ENCODE peak calls at places on chromosome 4, in five cellular contexts. B is neural crest cell, I is heart left ventricle, S is breast epithelium, Y is cardiac fibroblast. C is an unnamed sample.

GRCh38 chr4:4227510-4228355 is 1.0 kb upstream of the OTOP1 start:
- DNase-seq in B (no peak), I (no peak), S (no peak), Y (no peak), C (no peak)

GRCh38 chr4:13524504-13525243 is 19.6 kb downstream of the NKX3-2 start:
- DNase-seq in B (no peak), Y (peak), S (no peak), I (no peak), C (peak)

GRCh38 chr4:86160423-86160822 is 199.4 kb downstream of the MAPK10 start:
- DNase-seq in B (no peak), Y (peak), S (no peak), I (no peak), C (no peak)

GRCh38 chr4:5815641-5816040 is 77.2 kb downstream of the CRMP1 start:
- DNase-seq in B (no peak), S (no peak), I (no peak), Y (no peak), C (no peak)

GRCh38 chr4:11599044-11599443 is 170.3 kb upstream of the HS3ST1 start:
- DNase-seq in B (no peak), I (no peak), S (no peak), Y (no peak), C (no peak)

GRCh38 chr4:115424852-115425251 is 311.4 kb upstream of the NDST4 start:
- DNase-seq in I (no peak), B (no peak), S (no peak), Y (no peak), C (no peak)

GRCh38 chr4:91471280-91471679 is 832.5 kb upstream of the GRID2 start:
- DNase-seq in B (no peak), Y (no peak), I (no peak), S (no peak), C (peak)

GRCh38 chr4:144906181-144906895 is 191.7 kb downstream of the ANAPC10 start:
- DNase-seq in S (no peak), I (no peak), B (no peak), Y (peak), C (no peak)

GRCh38 chr4:37882665-37883296 is 8.1 kb upstream of the TBC1D1 start:
- DNase-seq in Y (no peak), B (no peak), S (no peak), I (no peak), C (no peak)

GRCh38 chr4:119016636-119017035 is 119.0 kb upstream of the MYOZ2 start:
- DNase-seq in Y (peak), I (no peak), B (no peak), S (no peak), C (no peak)

GRCh38 chr4:65943076-65943475 is 272.8 kb upstream of the EPHA5 start:
- DNase-seq in S (no peak), B (no peak), I (no peak), Y (peak), C (no peak)

GRCh38 chr4:2537011-2537830 is 774 bp downstream of the FAM193A start:
- DNase-seq in Y (peak), B (peak), I (peak), S (peak), C (peak)

GRCh38 chr4:176123710-176124407 is 58.2 kb downstream of the WDR17 start:
- DNase-seq in S (no peak), B (no peak), Y (peak), I (no peak), C (no peak)

GRCh38 chr4:56055027-56055976 is 106.6 kb downstream of the CEP135 start:
- DNase-seq in I (no peak), Y (no peak), B (no peak), S (no peak), C (no peak)

GRCh38 chr4:83255584-83255983 is 29.0 kb downstream of the COQ2 start:
- DNase-seq in B (no peak), S (no peak), I (no peak), Y (peak), C (no peak)

GRCh38 chr4:10584042-10584441 is 100.5 kb downstream of the CLNK start:
- DNase-seq in B (no peak), Y (peak), I (no peak), S (no peak), C (no peak)

GRCh38 chr4:47050986-47051725 is 19.8 kb downstream of the GABRB1 start:
- DNase-seq in B (no peak), I (no peak), Y (no peak), S (no peak), C (no peak)

GRCh38 chr4:6855692-6856297 is 53.8 kb upstream of the TBC1D14 start:
- DNase-seq in Y (peak), I (no peak), S (no peak), B (no peak), C (no peak)

GRCh38 chr4:148170408-148171385 is 271.5 kb downstream of the NR3C2 start:
- DNase-seq in Y (no peak), S (no peak), B (no peak), I (no peak), C (no peak)

GRCh38 chr4:130183096-130183495 is 1087.1 kb downstream of the C4orf33 start:
- DNase-seq in I (no peak), Y (no peak), B (no peak), S (no peak), C (no peak)

GRCh38 chr4:30744957-30745640 is 24.9 kb downstream of the PCDH7 start:
- DNase-seq in Y (peak), S (no peak), I (no peak), B (no peak), C (no peak)

GRCh38 chr4:132572210-132572609 is 576.9 kb upstream of the PCDH10 start:
- DNase-seq in B (no peak), S (no peak), Y (peak), I (no peak), C (no peak)

GRCh38 chr4:81470456-81471327 is 1.0 kb downstream of the RASGEF1B start:
- DNase-seq in I (peak), S (peak), Y (peak), B (no peak), C (peak)

DNA sequence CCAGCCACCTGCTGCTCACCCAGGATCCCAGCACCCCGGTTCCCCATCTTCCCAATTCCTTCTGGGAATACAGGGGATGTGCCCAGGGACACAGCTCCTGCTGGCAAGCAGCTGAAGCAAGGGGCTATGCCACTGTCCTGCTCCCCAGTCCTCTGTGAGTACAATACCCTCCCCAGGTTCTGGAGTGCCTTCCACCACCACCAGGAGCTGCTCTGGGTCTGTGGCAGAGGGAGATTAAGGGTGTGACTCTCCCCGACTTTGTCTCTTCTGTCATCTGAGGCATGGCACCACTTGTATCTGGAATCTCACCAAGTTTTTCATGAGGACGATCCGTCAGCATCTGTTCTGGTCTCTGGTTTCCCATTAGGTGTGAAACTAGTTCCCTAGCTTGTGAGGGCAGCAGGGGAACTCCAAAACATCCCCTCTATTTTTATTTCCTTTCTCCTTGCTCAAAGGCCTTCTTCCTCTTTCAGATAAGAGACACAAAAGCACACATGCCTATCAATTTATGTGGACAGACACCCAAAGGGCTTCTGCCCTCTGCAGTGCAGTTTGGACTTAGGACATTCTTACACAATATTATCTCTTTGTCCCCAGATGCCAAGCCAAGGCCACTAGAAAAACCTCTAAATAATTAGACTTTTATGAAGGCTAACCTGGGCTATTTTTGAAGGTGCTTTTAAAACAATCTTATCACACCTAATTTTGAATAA is 26.8 kb downstream of the MGST2 start:
- DNase-seq in I (no peak), S (no peak), B (no peak), Y (peak), C (no peak)
- TF ChIP-seq CTCF in I (peak), S (no peak), B (peak), Y (peak), C (peak)

GRCh38 chr4:139740121-139740520 is 74.5 kb downstream of the MGST2 start:
- DNase-seq in Y (no peak), I (no peak), S (no peak), B (no peak), C (no peak)

GRCh38 chr4:139744232-139744631 is 78.6 kb downstream of the MGST2 start:
- DNase-seq in B (no peak), S (no peak), I (no peak), Y (no peak), C (no peak)

GRCh38 chr4:139743027-139743426 is 77.4 kb downstream of the MGST2 start:
- DNase-seq in S (no peak), Y (no peak), B (no peak), I (no peak), C (no peak)

GRCh38 chr4:139738846-139739613 is 73.4 kb downstream of the MGST2 start:
- DNase-seq in Y (no peak), B (no peak), S (no peak), I (no peak), C (no peak)

DNA sequence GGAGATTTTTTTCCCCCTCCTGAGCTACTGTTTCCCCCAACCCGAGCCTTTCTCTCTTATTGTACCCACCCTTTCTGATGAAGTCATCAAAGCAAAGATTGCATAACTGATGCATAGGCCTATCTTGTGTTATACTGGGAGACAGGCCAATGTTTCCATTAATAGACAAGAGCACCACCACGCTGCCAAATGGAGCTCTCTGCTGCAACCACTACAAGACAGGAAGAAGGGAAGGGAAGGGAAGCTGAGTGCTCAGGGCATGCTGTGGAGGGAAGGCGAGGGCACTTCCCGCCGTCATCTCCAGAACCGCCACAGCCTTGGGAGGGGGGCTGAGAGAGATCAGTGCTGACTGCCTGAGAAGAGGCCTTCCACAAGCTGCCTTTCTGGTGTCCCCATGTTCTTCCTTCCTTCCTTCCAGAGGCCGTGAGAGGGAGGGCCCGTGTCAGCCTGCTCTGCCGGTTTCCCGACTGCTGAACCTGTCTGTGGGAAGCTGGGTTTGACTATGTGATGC is 75.0 kb downstream of the MGST2 start:
- DNase-seq in S (peak), I (peak), B (no peak), Y (peak), C (peak)
- TF ChIP-seq CTCF in S (no peak), I (peak), B (no peak), Y (peak), C (no peak)

DNA sequence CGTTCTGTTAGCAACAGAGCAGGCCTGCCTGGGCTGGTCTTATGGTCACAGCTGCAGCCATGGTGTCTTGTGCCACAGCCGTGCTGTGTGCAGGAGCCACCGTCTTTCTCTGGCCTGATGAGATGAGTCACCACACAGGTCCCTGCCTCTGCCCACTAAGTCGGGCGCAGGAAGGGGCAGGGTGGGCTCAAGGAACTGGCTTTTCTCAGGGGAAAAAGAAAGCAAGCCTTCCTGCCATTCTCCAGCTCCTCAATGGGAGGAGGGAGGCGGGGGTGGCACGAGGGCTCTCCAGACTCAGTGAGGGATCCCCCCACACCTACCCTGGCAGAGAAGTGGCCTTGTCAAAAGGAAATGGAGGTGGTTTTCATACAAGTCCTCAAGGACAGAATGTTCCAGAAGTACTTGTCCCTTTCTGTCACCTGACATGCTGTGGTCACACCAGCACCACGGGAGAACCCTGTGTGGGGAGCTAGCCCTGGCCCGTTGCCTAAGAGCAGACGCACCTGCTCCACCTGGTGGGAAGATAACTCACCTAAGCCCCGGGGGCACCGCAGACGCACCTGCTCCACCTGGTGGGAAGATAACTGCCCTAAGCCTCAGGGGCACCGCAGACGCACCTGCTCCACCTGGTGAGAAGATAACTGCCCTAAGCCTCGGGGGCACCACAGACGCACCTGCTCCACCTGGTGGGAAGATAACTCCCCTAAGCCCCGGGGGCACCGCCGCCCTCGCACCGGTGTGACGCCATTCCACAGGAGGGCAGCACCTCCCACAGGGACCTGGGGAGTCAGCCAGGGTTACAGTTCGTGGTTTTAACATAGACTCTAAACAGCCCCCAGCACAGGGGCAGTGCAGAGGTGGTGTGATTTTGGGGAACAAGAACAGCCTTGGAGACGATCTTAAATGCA is 18.5 kb downstream of the UVSSA start:
- DNase-seq in B (no peak), I (peak), Y (no peak), S (peak), C (peak)
- TF ChIP-seq CTCF in B (no peak), I (peak), Y (no peak), S (no peak), C (no peak)

GRCh38 chr4:54446556-54446955 is 211.2 kb upstream of the KIT start:
- DNase-seq in B (no peak), Y (peak), I (no peak), S (no peak), C (no peak)
- TF ChIP-seq CTCF in B (no peak), Y (no peak), I (no peak), S (no peak), C (no peak)

GRCh38 chr4:123994917-123995316 is 598.3 kb downstream of the SPRY1 start:
- DNase-seq in Y (no peak), S (no peak), I (no peak), B (no peak), C (no peak)
- TF ChIP-seq CTCF in Y (peak), S (no peak), I (no peak), B (peak), C (no peak)

DNA sequence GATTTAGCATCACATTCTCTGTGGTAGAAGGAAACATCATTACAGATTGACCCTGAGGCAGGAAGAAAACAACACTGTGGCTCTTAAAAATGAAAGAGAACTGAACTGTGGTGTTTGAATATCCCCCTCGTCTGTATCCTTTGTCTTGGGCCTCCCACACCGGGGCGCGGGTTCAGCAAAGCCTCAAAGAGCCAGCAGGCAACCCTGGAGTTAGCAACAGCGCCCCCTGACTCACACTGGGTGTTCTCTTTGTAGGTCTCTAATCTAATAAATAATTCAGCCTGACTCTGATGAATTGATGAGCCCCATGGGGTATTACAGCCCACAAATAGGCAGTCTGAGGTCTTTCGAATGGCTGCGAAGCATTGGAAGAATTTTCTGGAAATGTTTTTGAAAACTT is 46.1 kb upstream of the CTSO start:
- DNase-seq in S (no peak), B (peak), I (peak), Y (peak), C (no peak)
- TF ChIP-seq CTCF in S (no peak), B (peak), I (peak), Y (peak), C (no peak)

GRCh38 chr4:155529761-155530160 is 136.9 kb upstream of the GUCY1A1 start:
- DNase-seq in Y (no peak), S (no peak), I (no peak), B (no peak), C (no peak)

GRCh38 chr4:155530290-155530689 is 136.4 kb upstream of the GUCY1A1 start:
- DNase-seq in B (no peak), I (no peak), S (no peak), Y (no peak), C (no peak)

GRCh38 chr4:155526452-155527169 is 140.0 kb upstream of the GUCY1A1 start:
- DNase-seq in S (no peak), I (no peak), Y (peak), B (no peak), C (no peak)

GRCh38 chr4:155530857-155531256 is 135.8 kb upstream of the GUCY1A1 start:
- DNase-seq in Y (no peak), S (no peak), I (no peak), B (no peak), C (no peak)

GRCh38 chr4:155529197-155529596 is 137.5 kb upstream of the GUCY1A1 start:
- DNase-seq in Y (peak), S (no peak), I (no peak), B (no peak), C (no peak)
- TF ChIP-seq CTCF in Y (peak), S (no peak), I (peak), B (no peak), C (peak)

C was measured in kidney.